ENCODE peak calls at places on chromosomes 5 and 9, in five cellular contexts. X is GM20000; U is activated naive CD8-positive, alpha-beta T cell treated with anti-CD3 and anti-CD28 coated beads for 36 hours; J is IMR-90; D is SJSA1. A is an unnamed sample.

GRCh38 chr5:164013077-164013670 is 507.8 kb downstream of the MAT2B start:
- DNase-seq in X (peak), U (peak), J (peak), D (peak), A (peak)

GRCh38 chr9:69820955-69821788 is 555 bp downstream of the CFAP95 start:
- DNase-seq in X (no peak), U (peak), J (no peak), D (no peak), A (no peak)

GRCh38 chr9:38228331-38229122 is 159.5 kb upstream of the SHB start:
- DNase-seq in X (no peak), U (no peak), J (no peak), D (no peak), A (no peak)

GRCh38 chr5:173786296-173787187 is 101.6 kb upstream of the CPEB4 start:
- DNase-seq in X (peak), U (no peak), J (no peak), D (no peak), A (peak)

GRCh38 chr9:91843623-91844111 is 106.4 kb downstream of the ROR2 start:
- DNase-seq in X (no peak), U (no peak), J (no peak), D (no peak), A (no peak)

GRCh38 chr5:124764992-124765611 is 18.7 kb upstream of the ZNF608 start:
- DNase-seq in X (no peak), U (no peak), J (no peak), D (no peak), A (no peak)

GRCh38 chr9:37104183-37104889 is 16.0 kb upstream of the ZCCHC7 start:
- DNase-seq in X (no peak), U (peak), J (peak), D (no peak), A (no peak)

GRCh38 chr5:39156082-39156481 is 63.3 kb downstream of the FYB1 start:
- DNase-seq in X (no peak), U (no peak), J (no peak), D (no peak), A (no peak)

GRCh38 chr9:114276908-114277821 is 45.7 kb upstream of the ORM1 start:
- DNase-seq in X (no peak), U (no peak), J (peak), D (peak), A (no peak)

GRCh38 chr9:130174025-130174424 is 1.8 kb downstream of the NCS1 start:
- DNase-seq in X (no peak), U (no peak), J (no peak), D (no peak), A (no peak)

GRCh38 chr5:108655750-108656450 is 91.8 kb upstream of the FER start:
- DNase-seq in X (no peak), U (no peak), J (peak), D (no peak), A (no peak)

GRCh38 chr5:42994285-42995151 is 45.6 kb downstream of the ANXA2R start:
- DNase-seq in X (peak), U (peak), J (peak), D (peak), A (peak)

A was measured in NAMALWA.